ENCODE peak calls at places on chromosome 7, in eight cellular contexts. One of them, this sample, is unnamed.

GRCh38 chr7:150968698-150969482 is 9.2 kb downstream of the KCNH2 start:
- DNase-seq in GM23338: no peak
- DNase-seq in K562: no peak
- DNase-seq in hepatocyte: no peak
- DNase-seq in MM.1S: no peak
- DNase-seq in HCT116: no peak
- DNase-seq in osteoblast: no peak
- DNase-seq in fibroblast of lung: no peak
- DNase-seq in this sample: no peak

GRCh38 chr7:85090138-85090537 is 96.7 kb downstream of the SEMA3D start:
- DNase-seq in GM23338: no peak
- DNase-seq in K562: no peak
- DNase-seq in hepatocyte: no peak
- DNase-seq in MM.1S: no peak
- DNase-seq in HCT116: no peak
- DNase-seq in osteoblast: no peak
- DNase-seq in fibroblast of lung: no peak
- DNase-seq in this sample: no peak

GRCh38 chr7:52959336-52959735 is 76.1 kb upstream of the POM121L12 start:
- DNase-seq in GM23338: no peak
- DNase-seq in K562: no peak
- DNase-seq in hepatocyte: no peak
- DNase-seq in MM.1S: no peak
- DNase-seq in HCT116: no peak
- DNase-seq in osteoblast: no peak
- DNase-seq in fibroblast of lung: peak
- DNase-seq in this sample: no peak

GRCh38 chr7:142812437-142813215 is 41.9 kb downstream of the PRSS2 start:
- DNase-seq in GM23338: no peak
- DNase-seq in K562: peak
- DNase-seq in hepatocyte: no peak
- DNase-seq in MM.1S: no peak
- DNase-seq in HCT116: no peak
- DNase-seq in osteoblast: peak
- DNase-seq in fibroblast of lung: peak
- DNase-seq in this sample: no peak

GRCh38 chr7:148911626-148912025 is 27.5 kb upstream of the EZH2 start:
- DNase-seq in GM23338: no peak
- DNase-seq in K562: no peak
- DNase-seq in hepatocyte: no peak
- DNase-seq in MM.1S: no peak
- DNase-seq in HCT116: peak
- DNase-seq in osteoblast: no peak
- DNase-seq in fibroblast of lung: no peak
- DNase-seq in this sample: no peak

GRCh38 chr7:156881676-156882075 is 11.3 kb downstream of the LMBR1 start:
- DNase-seq in GM23338: no peak
- DNase-seq in K562: no peak
- DNase-seq in hepatocyte: no peak
- DNase-seq in MM.1S: no peak
- DNase-seq in HCT116: no peak
- DNase-seq in osteoblast: no peak
- DNase-seq in fibroblast of lung: no peak
- DNase-seq in this sample: no peak

GRCh38 chr7:123864438-123864837 is 19.5 kb downstream of the HYAL4 start:
- DNase-seq in GM23338: no peak
- DNase-seq in K562: no peak
- DNase-seq in hepatocyte: peak
- DNase-seq in MM.1S: no peak
- DNase-seq in HCT116: no peak
- DNase-seq in osteoblast: no peak
- DNase-seq in fibroblast of lung: no peak
- DNase-seq in this sample: no peak

GRCh38 chr7:70695804-70696104 is 436.2 kb upstream of the GALNT17 start:
- DNase-seq in GM23338: no peak
- DNase-seq in K562: no peak
- DNase-seq in hepatocyte: no peak
- DNase-seq in MM.1S: peak
- DNase-seq in HCT116: no peak
- DNase-seq in osteoblast: peak
- DNase-seq in fibroblast of lung: peak
- DNase-seq in this sample: no peak

GRCh38 chr7:4072161-4072925 is 609.8 kb upstream of the FOXK1 start:
- DNase-seq in GM23338: no peak
- DNase-seq in K562: no peak
- DNase-seq in hepatocyte: no peak
- DNase-seq in MM.1S: no peak
- DNase-seq in HCT116: no peak
- DNase-seq in osteoblast: no peak
- DNase-seq in fibroblast of lung: no peak
- DNase-seq in this sample: no peak

GRCh38 chr7:79451580-79451979 is 1.9 kb downstream of the MAGI2 start:
- DNase-seq in GM23338: no peak
- DNase-seq in K562: no peak
- DNase-seq in hepatocyte: no peak
- DNase-seq in MM.1S: no peak
- DNase-seq in HCT116: no peak
- DNase-seq in osteoblast: no peak
- DNase-seq in fibroblast of lung: no peak
- DNase-seq in this sample: peak

GRCh38 chr7:77537595-77538185 is 595 bp downstream of the PTPN12 start:
- DNase-seq in GM23338: peak
- DNase-seq in K562: peak
- DNase-seq in hepatocyte: peak
- DNase-seq in MM.1S: peak
- DNase-seq in HCT116: no peak
- DNase-seq in osteoblast: peak
- DNase-seq in fibroblast of lung: peak
- DNase-seq in this sample: no peak

GRCh38 chr7:80795174-80795573 is 123.7 kb downstream of the SEMA3C start:
- DNase-seq in GM23338: no peak
- DNase-seq in K562: no peak
- DNase-seq in hepatocyte: no peak
- DNase-seq in MM.1S: no peak
- DNase-seq in HCT116: no peak
- DNase-seq in osteoblast: no peak
- DNase-seq in fibroblast of lung: no peak
- DNase-seq in this sample: no peak

GRCh38 chr7:88337556-88337955 is 30.9 kb upstream of the STEAP4 start:
- DNase-seq in GM23338: no peak
- DNase-seq in K562: no peak
- DNase-seq in hepatocyte: no peak
- DNase-seq in MM.1S: no peak
- DNase-seq in HCT116: no peak
- DNase-seq in osteoblast: no peak
- DNase-seq in fibroblast of lung: peak
- DNase-seq in this sample: no peak

GRCh38 chr7:66054063-66054462 is 21.6 kb upstream of the ASL start:
- DNase-seq in GM23338: no peak
- DNase-seq in K562: no peak
- DNase-seq in hepatocyte: no peak
- DNase-seq in MM.1S: no peak
- DNase-seq in HCT116: no peak
- DNase-seq in osteoblast: no peak
- DNase-seq in fibroblast of lung: no peak
- DNase-seq in this sample: no peak

GRCh38 chr7:134954197-134955082 is 31.9 kb upstream of the AGBL3 start:
- DNase-seq in GM23338: peak
- DNase-seq in K562: peak
- DNase-seq in hepatocyte: peak
- DNase-seq in MM.1S: peak
- DNase-seq in HCT116: peak
- DNase-seq in osteoblast: no peak
- DNase-seq in fibroblast of lung: no peak
- DNase-seq in this sample: peak

GRCh38 chr7:6228363-6228762 is 44.1 kb downstream of the CYTH3 start:
- DNase-seq in GM23338: peak
- DNase-seq in K562: peak
- DNase-seq in hepatocyte: no peak
- DNase-seq in MM.1S: no peak
- DNase-seq in HCT116: no peak
- DNase-seq in osteoblast: no peak
- DNase-seq in fibroblast of lung: peak
- DNase-seq in this sample: no peak

GRCh38 chr7:6221340-6222319 is 50.8 kb downstream of the CYTH3 start:
- DNase-seq in GM23338: no peak
- DNase-seq in K562: peak
- DNase-seq in hepatocyte: no peak
- DNase-seq in MM.1S: no peak
- DNase-seq in HCT116: no peak
- DNase-seq in osteoblast: no peak
- DNase-seq in fibroblast of lung: peak
- DNase-seq in this sample: no peak

GRCh38 chr7:6228865-6229264 is 43.6 kb downstream of the CYTH3 start:
- DNase-seq in GM23338: no peak
- DNase-seq in K562: peak
- DNase-seq in hepatocyte: peak
- DNase-seq in MM.1S: no peak
- DNase-seq in HCT116: no peak
- DNase-seq in osteoblast: no peak
- DNase-seq in fibroblast of lung: peak
- DNase-seq in this sample: no peak

GRCh38 chr7:6227294-6227846 is 45.1 kb downstream of the CYTH3 start:
- DNase-seq in GM23338: no peak
- DNase-seq in K562: no peak
- DNase-seq in hepatocyte: peak
- DNase-seq in MM.1S: no peak
- DNase-seq in HCT116: no peak
- DNase-seq in osteoblast: no peak
- DNase-seq in fibroblast of lung: peak
- DNase-seq in this sample: no peak

GRCh38 chr7:6226194-6226799 is 46.1 kb downstream of the CYTH3 start:
- DNase-seq in GM23338: no peak
- DNase-seq in K562: no peak
- DNase-seq in hepatocyte: no peak
- DNase-seq in MM.1S: no peak
- DNase-seq in HCT116: no peak
- DNase-seq in osteoblast: no peak
- DNase-seq in fibroblast of lung: peak
- DNase-seq in this sample: no peak
- H3K4me2 ChIP-seq in GM23338: no peak
- H3K4me2 ChIP-seq in K562: no peak
- H3K4me2 ChIP-seq in hepatocyte: peak
- H3K4me2 ChIP-seq in MM.1S: no peak
- H3K4me2 ChIP-seq in HCT116: peak
- H3K4me2 ChIP-seq in osteoblast: no peak
- H3K4me2 ChIP-seq in fibroblast of lung: peak
- H3K4me2 ChIP-seq in this sample: no peak

GRCh38 chr7:19984231-19984632 is 210.8 kb upstream of the TMEM196 start:
- DNase-seq in GM23338: peak
- DNase-seq in K562: peak
- DNase-seq in hepatocyte: peak
- DNase-seq in MM.1S: no peak
- DNase-seq in HCT116: no peak
- DNase-seq in osteoblast: no peak
- DNase-seq in fibroblast of lung: no peak
- DNase-seq in this sample: no peak

GRCh38 chr7:19988860-19989259 is 215.4 kb upstream of the TMEM196 start:
- DNase-seq in GM23338: no peak
- DNase-seq in K562: no peak
- DNase-seq in hepatocyte: no peak
- DNase-seq in MM.1S: no peak
- DNase-seq in HCT116: no peak
- DNase-seq in osteoblast: no peak
- DNase-seq in fibroblast of lung: no peak
- DNase-seq in this sample: no peak

GRCh38 chr7:19982841-19983835 is 209.7 kb upstream of the TMEM196 start:
- DNase-seq in GM23338: peak
- DNase-seq in K562: peak
- DNase-seq in hepatocyte: peak
- DNase-seq in MM.1S: peak
- DNase-seq in HCT116: peak
- DNase-seq in osteoblast: no peak
- DNase-seq in fibroblast of lung: peak
- DNase-seq in this sample: no peak
- TF ChIP-seq CTCF in GM23338: peak
- TF ChIP-seq CTCF in K562: peak
- TF ChIP-seq CTCF in hepatocyte: peak
- TF ChIP-seq CTCF in MM.1S: peak
- TF ChIP-seq CTCF in HCT116: peak
- TF ChIP-seq CTCF in osteoblast: peak
- TF ChIP-seq CTCF in fibroblast of lung: peak
- TF ChIP-seq CTCF in this sample: peak

GRCh38 chr7:42950417-42950816 is 18.2 kb downstream of the MRPL32 start:
- DNase-seq in GM23338: no peak
- DNase-seq in K562: no peak
- DNase-seq in hepatocyte: no peak
- DNase-seq in MM.1S: no peak
- DNase-seq in HCT116: no peak
- DNase-seq in osteoblast: no peak
- DNase-seq in fibroblast of lung: no peak
- DNase-seq in this sample: no peak

GRCh38 chr7:42940985-42941847 is 9.0 kb downstream of the MRPL32 start:
- DNase-seq in GM23338: peak
- DNase-seq in K562: peak
- DNase-seq in hepatocyte: peak
- DNase-seq in MM.1S: peak
- DNase-seq in HCT116: peak
- DNase-seq in osteoblast: peak
- DNase-seq in fibroblast of lung: peak
- DNase-seq in this sample: no peak

GRCh38 chr7:42945821-42946615 is 13.8 kb downstream of the MRPL32 start:
- DNase-seq in GM23338: no peak
- DNase-seq in K562: peak
- DNase-seq in hepatocyte: no peak
- DNase-seq in MM.1S: peak
- DNase-seq in HCT116: no peak
- DNase-seq in osteoblast: no peak
- DNase-seq in fibroblast of lung: no peak
- DNase-seq in this sample: no peak

GRCh38 chr7:42947531-42947930 is 15.4 kb downstream of the MRPL32 start:
- DNase-seq in GM23338: no peak
- DNase-seq in K562: no peak
- DNase-seq in hepatocyte: no peak
- DNase-seq in MM.1S: no peak
- DNase-seq in HCT116: no peak
- DNase-seq in osteoblast: no peak
- DNase-seq in fibroblast of lung: peak
- DNase-seq in this sample: no peak

DNA sequence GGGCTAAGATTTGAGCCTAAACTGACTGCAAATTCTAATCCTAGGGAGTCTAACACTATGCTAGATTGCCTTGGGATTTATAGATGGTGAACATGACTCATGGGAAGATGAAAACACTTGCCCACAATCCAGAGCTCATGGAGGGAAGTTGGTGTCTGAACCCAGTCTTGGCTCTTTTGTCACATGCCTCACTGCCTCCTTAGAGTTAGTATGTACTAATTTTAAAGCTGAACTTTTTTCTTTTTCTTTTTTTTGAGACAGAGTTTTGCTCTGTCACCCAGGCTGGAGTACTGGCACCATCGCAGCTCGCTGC is 14.4 kb downstream of the MRPL32 start:
- DNase-seq in GM23338: no peak
- DNase-seq in K562: no peak
- DNase-seq in hepatocyte: no peak
- DNase-seq in MM.1S: no peak
- DNase-seq in HCT116: no peak
- DNase-seq in osteoblast: peak
- DNase-seq in fibroblast of lung: no peak
- DNase-seq in this sample: no peak
- H3K4me2 ChIP-seq in GM23338: no peak
- H3K4me2 ChIP-seq in K562: peak
- H3K4me2 ChIP-seq in hepatocyte: no peak
- H3K4me2 ChIP-seq in MM.1S: peak
- H3K4me2 ChIP-seq in HCT116: no peak
- H3K4me2 ChIP-seq in osteoblast: no peak
- H3K4me2 ChIP-seq in fibroblast of lung: no peak
- H3K4me2 ChIP-seq in this sample: no peak

GRCh38 chr7:30877010-30877740 is 34.5 kb upstream of the AQP1 start:
- DNase-seq in GM23338: peak
- DNase-seq in K562: no peak
- DNase-seq in hepatocyte: no peak
- DNase-seq in MM.1S: no peak
- DNase-seq in HCT116: no peak
- DNase-seq in osteoblast: no peak
- DNase-seq in fibroblast of lung: peak
- DNase-seq in this sample: no peak
- TF ChIP-seq CTCF in GM23338: no peak
- TF ChIP-seq CTCF in K562: no peak
- TF ChIP-seq CTCF in hepatocyte: no peak
- TF ChIP-seq CTCF in MM.1S: no peak
- TF ChIP-seq CTCF in HCT116: no peak
- TF ChIP-seq CTCF in osteoblast: no peak
- TF ChIP-seq CTCF in fibroblast of lung: no peak
- TF ChIP-seq CTCF in this sample: no peak

This sample was measured in keratinocyte.